ENCODE peak calls at places on chromosomes 2 and 18, in five cellular contexts. F is left cardiac atrium, Y is mucosa of descending colon, S is ovary, W is KG1. M is an unnamed sample.

GRCh38 chr2:44945676-44946427 is 4.3 kb downstream of the SIX3 start:
- DNase-seq in S (no peak), Y (no peak), W (no peak), F (no peak), M (no peak)

GRCh38 chr18:12838178-12838634 is 45.8 kb downstream of the PTPN2 start:
- DNase-seq in W (no peak), Y (peak), S (peak), F (peak), M (peak)

GRCh38 chr2:186757009-186757408 is 63.1 kb downstream of the FAM171B start:
- DNase-seq in S (no peak), F (no peak), Y (no peak), W (no peak), M (no peak)

GRCh38 chr2:24164416-24164973 is 10.4 kb upstream of the FAM228A start:
- DNase-seq in Y (no peak), W (no peak), F (peak), S (no peak), M (no peak)

GRCh38 chr2:131077182-131077846 is 15.9 kb downstream of the FAM168B start:
- DNase-seq in Y (no peak), S (no peak), W (no peak), F (no peak), M (no peak)

GRCh38 chr2:108786008-108786353 is 590 bp upstream of the CCDC138 start:
- DNase-seq in S (no peak), F (no peak), W (no peak), Y (no peak), M (no peak)

GRCh38 chr2:188511346-188511745 is 219.7 kb downstream of the GULP1 start:
- DNase-seq in Y (no peak), W (no peak), F (no peak), S (no peak), M (no peak)

GRCh38 chr2:183866666-183867065 is 731.7 kb upstream of the ZNF804A start:
- DNase-seq in S (no peak), W (no peak), Y (no peak), F (no peak), M (no peak)

GRCh38 chr2:126776701-126777619 is 121.0 kb downstream of the GYPC start:
- DNase-seq in Y (peak), W (peak), S (peak), F (peak), M (peak)

GRCh38 chr18:1585881-1586488 is 681.3 kb downstream of the ADCYAP1 start:
- DNase-seq in S (no peak), F (no peak), Y (no peak), W (peak), M (no peak)

GRCh38 chr2:64945973-64946736 is 43.0 kb upstream of the SLC1A4 start:
- DNase-seq in W (peak), F (no peak), Y (peak), S (no peak), M (no peak)

GRCh38 chr2:42854207-42854818 is 61.9 kb upstream of the HAAO start:
- DNase-seq in F (peak), W (no peak), Y (no peak), S (peak), M (peak)

GRCh38 chr2:66729391-66729790 is 294.5 kb downstream of the MEIS1 start:
- DNase-seq in W (peak), F (no peak), Y (no peak), S (no peak), M (no peak)

GRCh38 chr2:203170502-203170901 is 68.3 kb upstream of the CYP20A1 start:
- DNase-seq in W (no peak), F (no peak), S (no peak), Y (no peak), M (no peak)

GRCh38 chr2:95391641-95392310 is 10.7 kb upstream of the FAHD2A start:
- DNase-seq in Y (no peak), W (no peak), S (peak), F (no peak), M (peak)

GRCh38 chr2:240573516-240574385 is 5.5 kb downstream of the RNPEPL1 start:
- DNase-seq in F (peak), S (peak), W (no peak), Y (peak), M (peak)

GRCh38 chr2:69483696-69484095 is 46.5 kb upstream of the NFU1 start:
- DNase-seq in W (no peak), Y (no peak), S (no peak), F (no peak), M (no peak)

GRCh38 chr2:102100371-102101096 is 42.0 kb upstream of the IL1R1 start:
- DNase-seq in Y (no peak), W (no peak), S (no peak), F (no peak), M (no peak)

GRCh38 chr2:23593396-23594078 is 208.6 kb downstream of the KLHL29 start:
- DNase-seq in S (peak), W (no peak), Y (no peak), F (no peak), M (peak)

GRCh38 chr18:58668897-58669296 is 2.4 kb upstream of the MALT1 start:
- DNase-seq in S (no peak), Y (no peak), W (no peak), F (no peak), M (no peak)

GRCh38 chr2:219506153-219506801 is 7.6 kb downstream of the GMPPA start:
- DNase-seq in F (no peak), Y (peak), W (no peak), S (no peak), M (no peak)

GRCh38 chr2:155905640-155906039 is 426.9 kb downstream of the NR4A2 start:
- DNase-seq in W (no peak), F (no peak), Y (no peak), S (no peak), M (no peak)

GRCh38 chr2:159002465-159003130 is 34.2 kb downstream of the TANC1 start:
- DNase-seq in S (no peak), W (no peak), Y (no peak), F (no peak), M (no peak)

GRCh38 chr18:75218524-75218923 is 7.9 kb downstream of the TSHZ1 start:
- DNase-seq in Y (peak), W (no peak), F (no peak), S (no peak), M (no peak)

M was measured in sigmoid colon.